ENCODE peak calls at places on chromosomes 4 and X, in seven cellular contexts. L is NCI-H345; O is NCI-H1105 treated with DMSO at 0.1 percent for 48 hours; C is NCI-H2107; N is activated gamma-delta T cell treated with Interleukin-2 at 50 U/mL for 16 hours; Z is substantia nigra; R is activated CD4-positive, alpha-beta T cell treated with anti-CD3 and anti-CD28 coated beads, Interleukin-2, amount 10 ng/mL, durations not matched to agents 7 days and 5 days. T is an unnamed sample.
A peak's percentile ranks its signal among the peaks of the same experiment; 100 is the strongest.

GRCh38 chr4:1815096-1815996 is 22.3 kb downstream of the FGFR3 start:
- DNase-seq in O (no peak), Z (no peak), C (no peak), L (no peak), R (no peak), N (no peak), T (no peak)

GRCh38 chr4:176439611-176440010 is 119.8 kb downstream of the SPCS3 start:
- DNase-seq in L (no peak), O (no peak), C (no peak), N (no peak), Z (no peak), R (no peak), T (no peak)

GRCh38 chr4:74056858-74057562 is 18.5 kb upstream of the CXCL3 start:
- DNase-seq in O (no peak), R (no peak), N (no peak), Z (no peak), L (no peak), C (no peak), T (no peak)

GRCh38 chr4:121771869-121772268 is 6.9 kb upstream of the SMIM43 start:
- DNase-seq in N (no peak), C (no peak), O (no peak), Z (no peak), L (no peak), R (no peak), T (no peak)

GRCh38 chr4:7654550-7655266 is 220.0 kb upstream of the PSAPL1 start:
- DNase-seq in C (no peak), N (no peak), O (no peak), L (no peak), R (no peak), Z (no peak), T (no peak)

GRCh38 chr4:75916091-75916661 is 13.9 kb upstream of the PPEF2 start:
- DNase-seq in Z (peak; percentile 39), R (peak; percentile 54), C (no peak), O (peak; percentile 26), L (no peak), N (no peak), T (peak; percentile 44)

GRCh38 chr4:48827622-48828021 is 3.3 kb upstream of the OCIAD1 start:
- DNase-seq in Z (no peak), C (no peak), R (no peak), L (no peak), O (no peak), N (no peak), T (no peak)

GRCh38 chr4:38979511-38980230 is 52.5 kb downstream of the TMEM156 start:
- DNase-seq in C (no peak), Z (no peak), N (no peak), R (no peak), O (no peak), L (no peak), T (no peak)

GRCh38 chr4:73828945-73829344 is 7.5 kb upstream of the CXCL6 start:
- DNase-seq in R (no peak), N (no peak), C (no peak), Z (no peak), L (no peak), O (no peak), T (no peak)

GRCh38 chr4:89619230-89619962 is 217.6 kb downstream of the SNCA start:
- DNase-seq in Z (no peak), N (no peak), L (no peak), O (no peak), R (peak; percentile 53), C (no peak), T (no peak)

GRCh38 chr4:101649790-101650450 is 140.6 kb upstream of the BANK1 start:
- DNase-seq in L (no peak), N (no peak), R (no peak), O (peak; percentile 67), C (no peak), Z (no peak), T (no peak)

GRCh38 chrX:88883205-88883604 is 136.2 kb downstream of the CPXCR1 start:
- DNase-seq in L (no peak), C (no peak), R (no peak), Z (no peak), O (no peak), N (no peak), T (no peak)

GRCh38 chr4:89558147-89558546 is 250.5 kb upstream of the GPRIN3 start:
- DNase-seq in N (no peak), Z (no peak), O (no peak), C (no peak), R (no peak), L (no peak), T (no peak)

GRCh38 chrX:119970574-119970973 is 27.0 kb upstream of the NKAP start:
- DNase-seq in L (no peak), O (no peak), R (no peak), N (no peak), C (no peak), Z (no peak), T (no peak)

GRCh38 chr4:177001271-177002175 is 208.8 kb upstream of the VEGFC start:
- DNase-seq in O (no peak), R (no peak), N (no peak), L (no peak), Z (no peak), C (no peak), T (no peak)

GRCh38 chr4:28444886-28445496 is 1584.3 kb downstream of the STIM2 start:
- DNase-seq in L (no peak), Z (no peak), O (no peak), N (no peak), C (no peak), R (no peak), T (no peak)

GRCh38 chrX:20116087-20116574 is 576 bp downstream of the MAP7D2 start:
- DNase-seq in C (no peak), L (no peak), O (no peak), Z (no peak), N (no peak), R (no peak), T (no peak)

GRCh38 chr4:14125375-14126129 is 498.0 kb upstream of the BOD1L1 start:
- DNase-seq in R (no peak), Z (no peak), O (no peak), N (no peak), L (no peak), C (no peak), T (peak; percentile 18)

GRCh38 chr4:26217961-26218676 is 102.7 kb upstream of the RBPJ start:
- DNase-seq in Z (peak; percentile 33), N (no peak), L (no peak), R (no peak), C (no peak), O (no peak), T (no peak)

GRCh38 chr4:16729361-16729760 is 169.1 kb downstream of the LDB2 start:
- DNase-seq in R (no peak), Z (no peak), C (no peak), O (no peak), N (no peak), L (no peak), T (no peak)

GRCh38 chr4:169239236-169239905 is 31.4 kb downstream of the SH3RF1 start:
- DNase-seq in L (no peak), N (no peak), C (no peak), R (no peak), Z (no peak), O (no peak), T (no peak)

GRCh38 chr4:184882276-184882675 is 56.5 kb upstream of the ACSL1 start:
- DNase-seq in L (no peak), N (no peak), R (no peak), C (no peak), O (no peak), Z (no peak), T (no peak)

GRCh38 chrX:38515291-38515690 is 46.1 kb upstream of the TSPAN7 start:
- DNase-seq in N (no peak), R (no peak), O (no peak), Z (no peak), C (no peak), L (no peak), T (no peak)

GRCh38 chr4:69831646-69832325 is 28.2 kb downstream of the SULT1E1 start:
- DNase-seq in Z (no peak), R (no peak), N (no peak), O (no peak), C (no peak), L (no peak), T (no peak)